ENCODE peak calls at places on chromosomes 5 and 9, in eight cellular contexts. W is PC-3, O is GM23338, S is GM23248, H is neural progenitor cell, G is HCT116, N is SK-N-SH, E is hepatocyte. U is an unnamed sample.
A peak's percentile ranks its signal among the peaks of the same experiment; 100 is the strongest.

GRCh38 chr9:32899181-32899580 is 102.2 kb downstream of the APTX start:
- DNase-seq in W (peak; percentile 30), O (no peak), S (peak; percentile 61), H (no peak), G (no peak), N (no peak), E (no peak), U (no peak)

GRCh38 chr5:80565330-80565729 is 4.8 kb downstream of the ANKRD34B start:
- DNase-seq in W (peak; percentile 13), O (no peak), S (no peak), H (no peak), G (no peak), N (no peak), E (no peak), U (no peak)

GRCh38 chr5:178069909-178070308 is 43.4 kb upstream of the N4BP3 start:
- DNase-seq in W (peak; percentile 70), O (peak; percentile 90), S (peak; percentile 50), H (peak; percentile 63), G (peak; percentile 35), N (no peak), E (peak; percentile 35), U (peak; percentile 82)

GRCh38 chr5:122805481-122805880 is 30.6 kb downstream of the SNX2 start:
- DNase-seq in W (no peak), O (no peak), S (peak; percentile 58), H (no peak), G (no peak), N (no peak), E (no peak), U (no peak)

GRCh38 chr5:108481355-108481931 is 99.5 kb upstream of the FBXL17 start:
- DNase-seq in W (peak; percentile 82), O (peak; percentile 76), S (peak; percentile 63), H (peak; percentile 57), G (peak; percentile 26), N (peak; percentile 19), E (peak; percentile 69), U (peak; percentile 33)

GRCh38 chr9:18060304-18060934 is 413.5 kb upstream of the ADAMTSL1 start:
- DNase-seq in W (peak; percentile 31), O (peak; percentile 51), S (no peak), H (no peak), G (no peak), N (peak; percentile 4), E (no peak), U (no peak)

GRCh38 chr5:41176952-41177351 is 36.4 kb downstream of the C6 start:
- DNase-seq in W (peak; percentile 20), O (no peak), S (peak; percentile 4), H (no peak), G (no peak), N (no peak), E (no peak), U (no peak)

GRCh38 chr5:151082976-151083651 is 2.3 kb upstream of the TNIP1 start:
- DNase-seq in W (peak; percentile 90), O (no peak), S (no peak), H (no peak), G (no peak), N (no peak), E (peak; percentile 73), U (peak; percentile 33)

GRCh38 chr5:142671801-142672200 is 14.1 kb downstream of the FGF1 start:
- DNase-seq in W (peak; percentile 60), O (no peak), S (peak; percentile 82), H (no peak), G (no peak), N (no peak), E (no peak), U (no peak)

GRCh38 chr9:20593551-20593950 is 28.7 kb downstream of the MLLT3 start:
- DNase-seq in W (no peak), O (no peak), S (peak; percentile 73), H (no peak), G (no peak), N (no peak), E (no peak), U (no peak)

GRCh38 chr5:129110742-129111141 is 16.2 kb downstream of the ISOC1 start:
- DNase-seq in W (no peak), O (no peak), S (peak; percentile 5), H (no peak), G (no peak), N (no peak), E (no peak), U (no peak)

GRCh38 chr5:153276151-153276550 is 214.3 kb upstream of the GRIA1 start:
- DNase-seq in W (peak; percentile 37), O (peak; percentile 83), S (peak; percentile 48), H (peak; percentile 82), G (no peak), N (no peak), E (peak; percentile 75), U (peak; percentile 35)

GRCh38 chr5:136079195-136079985 is 50.6 kb downstream of the TGFBI start:
- DNase-seq in W (no peak), O (peak; percentile 81), S (no peak), H (peak; percentile 39), G (no peak), N (no peak), E (no peak), U (no peak)

GRCh38 chr5:151319334-151319733 is 15.8 kb upstream of the SLC36A3 start:
- DNase-seq in W (peak; percentile 51), O (peak; percentile 39), S (peak; percentile 39), H (no peak), G (peak; percentile 26), N (no peak), E (peak; percentile 27), U (peak; percentile 65)

GRCh38 chr9:36976371-36977030 is 57.6 kb downstream of the PAX5 start:
- DNase-seq in W (peak; percentile 89), O (no peak), S (peak; percentile 37), H (no peak), G (no peak), N (no peak), E (no peak), U (no peak)

DNA sequence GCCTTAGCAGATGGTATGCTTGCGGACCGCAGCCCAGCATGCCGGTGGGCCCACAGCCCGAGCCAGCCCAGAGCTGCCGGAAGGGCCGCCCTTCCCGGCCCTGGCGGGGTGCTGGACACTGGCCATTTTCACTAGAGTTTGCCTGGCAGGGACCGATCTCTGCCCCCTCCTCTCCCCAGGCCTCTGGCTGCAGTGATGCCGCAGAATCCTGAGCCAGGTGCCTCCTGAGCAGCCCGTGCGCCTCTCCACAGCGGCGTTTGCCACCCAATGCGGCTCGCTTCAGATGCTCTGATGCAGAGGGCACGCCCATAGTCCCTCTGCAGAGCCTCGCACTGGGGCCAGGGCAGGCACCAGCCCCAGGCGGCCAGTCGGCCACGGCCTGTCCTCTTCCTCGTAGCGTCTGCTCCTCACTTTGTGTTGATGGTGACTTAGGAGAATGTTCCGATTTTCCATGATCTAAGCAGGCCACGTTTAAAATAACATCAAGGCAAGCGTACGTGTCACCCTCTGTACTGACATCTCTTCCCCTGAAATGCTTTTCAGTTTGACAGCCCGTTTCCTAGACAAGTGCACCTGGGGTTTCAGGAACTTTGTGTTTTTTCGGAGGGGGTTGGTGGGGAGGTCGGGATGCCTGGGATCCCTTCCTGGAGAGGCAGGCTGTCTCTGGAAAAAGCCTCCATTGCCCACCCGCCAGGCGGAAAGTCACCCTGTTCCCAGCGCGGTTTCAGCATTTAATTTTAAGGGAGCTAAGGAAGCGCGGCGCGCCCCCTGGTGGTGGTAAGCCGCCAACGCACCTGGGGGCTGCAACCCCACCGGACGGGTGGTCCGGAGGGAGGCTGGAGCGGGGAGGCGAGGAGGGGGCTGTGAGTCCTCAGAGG is 29.8 kb upstream of the HMCN2 start:
- DNase-seq in W (peak; percentile 53), O (peak; percentile 88), S (peak; percentile 65), H (peak; percentile 87), G (no peak), N (peak; percentile 90), E (peak; percentile 76), U (peak; percentile 66)
- TF ChIP-seq EZH2phosphoT487 in W (no peak), O (no peak), S (no peak), H (no peak), G (no peak), N (no peak), E (no peak), U (no peak)

GRCh38 chr9:110659891-110660541 is 8.6 kb upstream of the MUSK start:
- DNase-seq in W (peak; percentile 13), O (no peak), S (peak; percentile 63), H (no peak), G (no peak), N (peak; percentile 32), E (no peak), U (no peak)
- H3K27ac ChIP-seq in W (no peak overlapping the region), O (no peak overlapping the region), S (peak overlapping the region; percentile 17), H (no peak overlapping the region), G (no peak overlapping the region), N (peak overlapping the region; percentile 80), E (peak overlapping the region; percentile 34), U (no peak overlapping the region)

GRCh38 chr9:91502913-91503649 is 79.4 kb upstream of the NFIL3 start:
- DNase-seq in W (no peak), O (no peak), S (no peak), H (no peak), G (no peak), N (no peak), E (no peak), U (no peak)

GRCh38 chr9:91503650-91504007 is 80.0 kb upstream of the NFIL3 start:
- DNase-seq in W (no peak), O (no peak), S (peak; percentile 40), H (no peak), G (no peak), N (no peak), E (no peak), U (no peak)

GRCh38 chr9:91496351-91496750 is 72.7 kb upstream of the NFIL3 start:
- DNase-seq in W (no peak), O (no peak), S (no peak), H (no peak), G (no peak), N (no peak), E (no peak), U (no peak)

GRCh38 chr9:91502475-91502874 is 78.8 kb upstream of the NFIL3 start:
- DNase-seq in W (no peak), O (no peak), S (no peak), H (no peak), G (no peak), N (no peak), E (no peak), U (no peak)

GRCh38 chr9:91500509-91501011 is 76.9 kb upstream of the NFIL3 start:
- DNase-seq in W (peak; percentile 69), O (no peak), S (peak; percentile 95), H (no peak), G (peak; percentile 40), N (no peak), E (peak; percentile 61), U (no peak)
- TF ChIP-seq EZH2phosphoT487 in W (no peak), O (no peak), S (no peak), H (no peak), G (no peak), N (no peak), E (no peak), U (no peak)

GRCh38 chr9:28155067-28155466 is 581.8 kb upstream of the C9orf72 start:
- DNase-seq in W (no peak), O (no peak), S (no peak), H (no peak), G (no peak), N (no peak), E (peak; percentile 44), U (no peak)

GRCh38 chr9:28158451-28158850 is 585.2 kb upstream of the C9orf72 start:
- DNase-seq in W (no peak), O (no peak), S (no peak), H (peak; percentile 73), G (no peak), N (no peak), E (no peak), U (no peak)

DNA sequence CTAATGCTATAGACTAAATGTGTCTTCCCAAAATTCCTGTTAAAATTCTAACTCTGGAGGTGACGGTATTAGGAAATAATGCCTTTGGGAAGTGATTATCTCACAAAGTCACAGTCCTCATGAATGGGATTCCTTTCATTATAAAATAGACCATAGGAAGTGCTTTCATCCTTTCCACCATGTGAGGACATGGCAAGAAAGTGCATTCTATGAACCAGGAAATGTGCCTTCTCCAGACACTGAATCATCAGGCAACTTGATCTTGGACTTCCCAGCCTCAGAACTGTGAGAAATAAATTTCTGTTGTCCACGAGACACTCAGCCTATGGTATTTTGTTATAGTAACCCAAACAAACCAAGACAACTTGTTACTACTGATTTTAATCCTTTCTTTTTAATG is 582.4 kb upstream of the C9orf72 start:
- DNase-seq in W (no peak), O (no peak), S (no peak), H (no peak), G (no peak), N (no peak), E (no peak), U (no peak)
- H3K27ac ChIP-seq in W (no peak overlapping the region), O (no peak overlapping the region), S (no peak overlapping the region), H (no peak overlapping the region), G (no peak overlapping the region), N (no peak overlapping the region), E (peak overlapping the region; percentile 3), U (no peak overlapping the region)